ENCODE peak calls at places on chromosomes 5 and 9, in seven cellular contexts. One of them, this sample, is unnamed.
A peak's percentile ranks its signal among the peaks of the same experiment; 100 is the strongest.

GRCh38 chr9:76835571-76836283 is 70.2 kb downstream of the PRUNE2 start:
- DNase-seq in KG1: no peak
- DNase-seq in SW480: no peak
- DNase-seq in CD8-positive, alpha-beta T cell: no peak
- DNase-seq in NCI-H460: peak; percentile 44
- DNase-seq in activated CD4-positive, alpha-beta T cell treated with anti-CD3 and anti-CD28 coated beads, Interleukin-2, amount 10 ng/mL, durations not matched to agents 7 days and 5 days: no peak
- DNase-seq in CD4-positive, alpha-beta memory T cell: no peak
- DNase-seq in this sample: peak; percentile 58

GRCh38 chr9:110619831-110620230 is 40.3 kb upstream of the SVEP1 start:
- DNase-seq in CD4-positive, alpha-beta memory T cell: no peak
- DNase-seq in CD8-positive, alpha-beta T cell: no peak
- DNase-seq in activated CD4-positive, alpha-beta T cell treated with anti-CD3 and anti-CD28 coated beads, Interleukin-2, amount 10 ng/mL, durations not matched to agents 7 days and 5 days: no peak
- DNase-seq in KG1: no peak
- DNase-seq in SW480: no peak
- DNase-seq in NCI-H460: no peak
- DNase-seq in this sample: no peak

GRCh38 chr5:5788793-5789192 is 366.3 kb downstream of the ICE1 start:
- DNase-seq in SW480: no peak
- DNase-seq in CD8-positive, alpha-beta T cell: no peak
- DNase-seq in KG1: no peak
- DNase-seq in NCI-H460: no peak
- DNase-seq in activated CD4-positive, alpha-beta T cell treated with anti-CD3 and anti-CD28 coated beads, Interleukin-2, amount 10 ng/mL, durations not matched to agents 7 days and 5 days: no peak
- DNase-seq in CD4-positive, alpha-beta memory T cell: no peak
- DNase-seq in this sample: no peak

GRCh38 chr9:134179595-134179917 is 15.2 kb upstream of the RNU6ATAC start:
- DNase-seq in CD8-positive, alpha-beta T cell: no peak
- DNase-seq in activated CD4-positive, alpha-beta T cell treated with anti-CD3 and anti-CD28 coated beads, Interleukin-2, amount 10 ng/mL, durations not matched to agents 7 days and 5 days: no peak
- DNase-seq in NCI-H460: no peak
- DNase-seq in SW480: no peak
- DNase-seq in KG1: no peak
- DNase-seq in CD4-positive, alpha-beta memory T cell: no peak
- DNase-seq in this sample: no peak

GRCh38 chr5:122316652-122317051 is 4.6 kb downstream of the SNCAIP start:
- DNase-seq in KG1: no peak
- DNase-seq in activated CD4-positive, alpha-beta T cell treated with anti-CD3 and anti-CD28 coated beads, Interleukin-2, amount 10 ng/mL, durations not matched to agents 7 days and 5 days: no peak
- DNase-seq in SW480: peak; percentile 25
- DNase-seq in CD4-positive, alpha-beta memory T cell: no peak
- DNase-seq in NCI-H460: no peak
- DNase-seq in CD8-positive, alpha-beta T cell: no peak
- DNase-seq in this sample: no peak

GRCh38 chr5:5316333-5316732 is 106.1 kb upstream of the ICE1 start:
- DNase-seq in KG1: no peak
- DNase-seq in CD8-positive, alpha-beta T cell: no peak
- DNase-seq in NCI-H460: no peak
- DNase-seq in SW480: no peak
- DNase-seq in CD4-positive, alpha-beta memory T cell: no peak
- DNase-seq in activated CD4-positive, alpha-beta T cell treated with anti-CD3 and anti-CD28 coated beads, Interleukin-2, amount 10 ng/mL, durations not matched to agents 7 days and 5 days: no peak
- DNase-seq in this sample: no peak

GRCh38 chr5:56900395-56900794 is 9.0 kb upstream of the SETD9 start:
- DNase-seq in CD4-positive, alpha-beta memory T cell: no peak
- DNase-seq in CD8-positive, alpha-beta T cell: no peak
- DNase-seq in KG1: no peak
- DNase-seq in SW480: no peak
- DNase-seq in activated CD4-positive, alpha-beta T cell treated with anti-CD3 and anti-CD28 coated beads, Interleukin-2, amount 10 ng/mL, durations not matched to agents 7 days and 5 days: no peak
- DNase-seq in NCI-H460: no peak
- DNase-seq in this sample: no peak

GRCh38 chr9:35227283-35227682 is 65.5 kb downstream of the UNC13B start:
- DNase-seq in SW480: no peak
- DNase-seq in NCI-H460: no peak
- DNase-seq in CD4-positive, alpha-beta memory T cell: no peak
- DNase-seq in CD8-positive, alpha-beta T cell: no peak
- DNase-seq in activated CD4-positive, alpha-beta T cell treated with anti-CD3 and anti-CD28 coated beads, Interleukin-2, amount 10 ng/mL, durations not matched to agents 7 days and 5 days: no peak
- DNase-seq in KG1: no peak
- DNase-seq in this sample: no peak

GRCh38 chr9:69645488-69645887 is 26.7 kb downstream of the APBA1 start:
- DNase-seq in SW480: no peak
- DNase-seq in CD4-positive, alpha-beta memory T cell: no peak
- DNase-seq in KG1: no peak
- DNase-seq in CD8-positive, alpha-beta T cell: no peak
- DNase-seq in activated CD4-positive, alpha-beta T cell treated with anti-CD3 and anti-CD28 coated beads, Interleukin-2, amount 10 ng/mL, durations not matched to agents 7 days and 5 days: no peak
- DNase-seq in NCI-H460: no peak
- DNase-seq in this sample: no peak

GRCh38 chr9:14318934-14319513 is 5.1 kb upstream of the NFIB start:
- DNase-seq in activated CD4-positive, alpha-beta T cell treated with anti-CD3 and anti-CD28 coated beads, Interleukin-2, amount 10 ng/mL, durations not matched to agents 7 days and 5 days: no peak
- DNase-seq in CD8-positive, alpha-beta T cell: no peak
- DNase-seq in NCI-H460: no peak
- DNase-seq in KG1: no peak
- DNase-seq in SW480: no peak
- DNase-seq in CD4-positive, alpha-beta memory T cell: no peak
- DNase-seq in this sample: no peak

GRCh38 chr9:92752812-92753404 is 11.7 kb downstream of the BICD2 start:
- DNase-seq in NCI-H460: no peak
- DNase-seq in CD8-positive, alpha-beta T cell: no peak
- DNase-seq in SW480: no peak
- DNase-seq in KG1: no peak
- DNase-seq in CD4-positive, alpha-beta memory T cell: no peak
- DNase-seq in activated CD4-positive, alpha-beta T cell treated with anti-CD3 and anti-CD28 coated beads, Interleukin-2, amount 10 ng/mL, durations not matched to agents 7 days and 5 days: no peak
- DNase-seq in this sample: no peak

GRCh38 chr9:77455312-77455927 is 192.7 kb downstream of the GNA14 start:
- DNase-seq in CD8-positive, alpha-beta T cell: peak; percentile 17
- DNase-seq in NCI-H460: peak; percentile 48
- DNase-seq in CD4-positive, alpha-beta memory T cell: no peak
- DNase-seq in KG1: peak; percentile 19
- DNase-seq in SW480: peak; percentile 20
- DNase-seq in activated CD4-positive, alpha-beta T cell treated with anti-CD3 and anti-CD28 coated beads, Interleukin-2, amount 10 ng/mL, durations not matched to agents 7 days and 5 days: peak; percentile 54
- DNase-seq in this sample: no peak

GRCh38 chr9:123924727-123925126 is 5.2 kb downstream of the DENND1A start:
- DNase-seq in SW480: no peak
- DNase-seq in CD8-positive, alpha-beta T cell: no peak
- DNase-seq in activated CD4-positive, alpha-beta T cell treated with anti-CD3 and anti-CD28 coated beads, Interleukin-2, amount 10 ng/mL, durations not matched to agents 7 days and 5 days: no peak
- DNase-seq in KG1: no peak
- DNase-seq in NCI-H460: no peak
- DNase-seq in CD4-positive, alpha-beta memory T cell: no peak
- DNase-seq in this sample: no peak

GRCh38 chr9:70409280-70409679 is 5.2 kb downstream of the KLF9 start:
- DNase-seq in KG1: no peak
- DNase-seq in CD4-positive, alpha-beta memory T cell: no peak
- DNase-seq in NCI-H460: no peak
- DNase-seq in CD8-positive, alpha-beta T cell: no peak
- DNase-seq in SW480: no peak
- DNase-seq in activated CD4-positive, alpha-beta T cell treated with anti-CD3 and anti-CD28 coated beads, Interleukin-2, amount 10 ng/mL, durations not matched to agents 7 days and 5 days: no peak
- DNase-seq in this sample: no peak

GRCh38 chr5:107578051-107578635 is 92.6 kb downstream of the EFNA5 start:
- DNase-seq in KG1: no peak
- DNase-seq in SW480: no peak
- DNase-seq in CD8-positive, alpha-beta T cell: no peak
- DNase-seq in activated CD4-positive, alpha-beta T cell treated with anti-CD3 and anti-CD28 coated beads, Interleukin-2, amount 10 ng/mL, durations not matched to agents 7 days and 5 days: no peak
- DNase-seq in NCI-H460: no peak
- DNase-seq in CD4-positive, alpha-beta memory T cell: no peak
- DNase-seq in this sample: no peak

GRCh38 chr9:93064392-93065124 is 6.1 kb downstream of the SUSD3 start:
- DNase-seq in NCI-H460: no peak
- DNase-seq in CD4-positive, alpha-beta memory T cell: peak; percentile 96
- DNase-seq in CD8-positive, alpha-beta T cell: peak; percentile 86
- DNase-seq in SW480: peak; percentile 78
- DNase-seq in KG1: peak; percentile 89
- DNase-seq in activated CD4-positive, alpha-beta T cell treated with anti-CD3 and anti-CD28 coated beads, Interleukin-2, amount 10 ng/mL, durations not matched to agents 7 days and 5 days: peak; percentile 96
- DNase-seq in this sample: no peak

GRCh38 chr5:131382407-131383395 is 118.8 kb downstream of the CDC42SE2 start:
- DNase-seq in CD4-positive, alpha-beta memory T cell: peak; percentile 81
- DNase-seq in SW480: peak; percentile 75
- DNase-seq in NCI-H460: peak; percentile 62
- DNase-seq in KG1: no peak
- DNase-seq in activated CD4-positive, alpha-beta T cell treated with anti-CD3 and anti-CD28 coated beads, Interleukin-2, amount 10 ng/mL, durations not matched to agents 7 days and 5 days: peak; percentile 74
- DNase-seq in CD8-positive, alpha-beta T cell: peak; percentile 50
- DNase-seq in this sample: no peak

GRCh38 chr5:33933723-33934544 is 2.3 kb upstream of the RXFP3 start:
- DNase-seq in CD8-positive, alpha-beta T cell: no peak
- DNase-seq in CD4-positive, alpha-beta memory T cell: no peak
- DNase-seq in NCI-H460: no peak
- DNase-seq in KG1: no peak
- DNase-seq in SW480: no peak
- DNase-seq in activated CD4-positive, alpha-beta T cell treated with anti-CD3 and anti-CD28 coated beads, Interleukin-2, amount 10 ng/mL, durations not matched to agents 7 days and 5 days: no peak
- DNase-seq in this sample: no peak

GRCh38 chr5:136810198-136810823 is 445.0 kb upstream of the TRPC7 start:
- DNase-seq in KG1: no peak
- DNase-seq in CD4-positive, alpha-beta memory T cell: no peak
- DNase-seq in activated CD4-positive, alpha-beta T cell treated with anti-CD3 and anti-CD28 coated beads, Interleukin-2, amount 10 ng/mL, durations not matched to agents 7 days and 5 days: no peak
- DNase-seq in SW480: no peak
- DNase-seq in CD8-positive, alpha-beta T cell: no peak
- DNase-seq in NCI-H460: no peak
- DNase-seq in this sample: peak; percentile 70

GRCh38 chr9:20292002-20292401 is 330.3 kb downstream of the MLLT3 start:
- DNase-seq in KG1: no peak
- DNase-seq in CD4-positive, alpha-beta memory T cell: no peak
- DNase-seq in NCI-H460: no peak
- DNase-seq in CD8-positive, alpha-beta T cell: no peak
- DNase-seq in SW480: peak; percentile 28
- DNase-seq in activated CD4-positive, alpha-beta T cell treated with anti-CD3 and anti-CD28 coated beads, Interleukin-2, amount 10 ng/mL, durations not matched to agents 7 days and 5 days: no peak
- DNase-seq in this sample: peak; percentile 17

GRCh38 chr9:127942152-127943010 is 4.7 kb upstream of the DPM2 start:
- DNase-seq in activated CD4-positive, alpha-beta T cell treated with anti-CD3 and anti-CD28 coated beads, Interleukin-2, amount 10 ng/mL, durations not matched to agents 7 days and 5 days: peak; percentile 50
- DNase-seq in SW480: peak; percentile 48
- DNase-seq in NCI-H460: no peak
- DNase-seq in CD4-positive, alpha-beta memory T cell: peak; percentile 48
- DNase-seq in CD8-positive, alpha-beta T cell: peak; percentile 60
- DNase-seq in KG1: peak; percentile 18
- DNase-seq in this sample: no peak

GRCh38 chr9:35661756-35662350 is 3.1 kb downstream of the ARHGEF39 start:
- DNase-seq in CD8-positive, alpha-beta T cell: peak; percentile 52
- DNase-seq in CD4-positive, alpha-beta memory T cell: peak; percentile 81
- DNase-seq in KG1: no peak
- DNase-seq in activated CD4-positive, alpha-beta T cell treated with anti-CD3 and anti-CD28 coated beads, Interleukin-2, amount 10 ng/mL, durations not matched to agents 7 days and 5 days: peak; percentile 40
- DNase-seq in NCI-H460: no peak
- DNase-seq in SW480: no peak
- DNase-seq in this sample: no peak

GRCh38 chr5:154228696-154229095 is 38.2 kb downstream of the GALNT10 start:
- DNase-seq in CD4-positive, alpha-beta memory T cell: no peak
- DNase-seq in activated CD4-positive, alpha-beta T cell treated with anti-CD3 and anti-CD28 coated beads, Interleukin-2, amount 10 ng/mL, durations not matched to agents 7 days and 5 days: no peak
- DNase-seq in CD8-positive, alpha-beta T cell: no peak
- DNase-seq in NCI-H460: no peak
- DNase-seq in SW480: no peak
- DNase-seq in KG1: no peak
- DNase-seq in this sample: no peak

GRCh38 chr5:56055859-56056258 is 61.1 kb upstream of the IL6ST start:
- DNase-seq in activated CD4-positive, alpha-beta T cell treated with anti-CD3 and anti-CD28 coated beads, Interleukin-2, amount 10 ng/mL, durations not matched to agents 7 days and 5 days: no peak
- DNase-seq in SW480: no peak
- DNase-seq in NCI-H460: no peak
- DNase-seq in CD4-positive, alpha-beta memory T cell: no peak
- DNase-seq in CD8-positive, alpha-beta T cell: no peak
- DNase-seq in KG1: no peak
- DNase-seq in this sample: no peak

GRCh38 chr5:74787424-74787823 is 20.4 kb downstream of the NSA2 start:
- DNase-seq in NCI-H460: no peak
- DNase-seq in CD4-positive, alpha-beta memory T cell: no peak
- DNase-seq in SW480: no peak
- DNase-seq in activated CD4-positive, alpha-beta T cell treated with anti-CD3 and anti-CD28 coated beads, Interleukin-2, amount 10 ng/mL, durations not matched to agents 7 days and 5 days: no peak
- DNase-seq in CD8-positive, alpha-beta T cell: no peak
- DNase-seq in KG1: no peak
- DNase-seq in this sample: no peak

GRCh38 chr5:138610468-138611294 is 35.5 kb upstream of the HSPA9 start:
- DNase-seq in KG1: no peak
- DNase-seq in CD8-positive, alpha-beta T cell: no peak
- DNase-seq in CD4-positive, alpha-beta memory T cell: no peak
- DNase-seq in SW480: no peak
- DNase-seq in activated CD4-positive, alpha-beta T cell treated with anti-CD3 and anti-CD28 coated beads, Interleukin-2, amount 10 ng/mL, durations not matched to agents 7 days and 5 days: no peak
- DNase-seq in NCI-H460: no peak
- DNase-seq in this sample: no peak

GRCh38 chr9:138045541-138046490 is 168.2 kb downstream of the CACNA1B start:
- DNase-seq in activated CD4-positive, alpha-beta T cell treated with anti-CD3 and anti-CD28 coated beads, Interleukin-2, amount 10 ng/mL, durations not matched to agents 7 days and 5 days: peak; percentile 3
- DNase-seq in NCI-H460: no peak
- DNase-seq in KG1: no peak
- DNase-seq in SW480: no peak
- DNase-seq in CD8-positive, alpha-beta T cell: no peak
- DNase-seq in CD4-positive, alpha-beta memory T cell: no peak
- DNase-seq in this sample: no peak

GRCh38 chr9:108674766-108675530 is 180.8 kb downstream of the ACTL7B start:
- DNase-seq in KG1: no peak
- DNase-seq in SW480: no peak
- DNase-seq in NCI-H460: no peak
- DNase-seq in activated CD4-positive, alpha-beta T cell treated with anti-CD3 and anti-CD28 coated beads, Interleukin-2, amount 10 ng/mL, durations not matched to agents 7 days and 5 days: no peak
- DNase-seq in CD4-positive, alpha-beta memory T cell: no peak
- DNase-seq in CD8-positive, alpha-beta T cell: no peak
- DNase-seq in this sample: no peak

GRCh38 chr9:80410106-80410505 is 838.3 kb downstream of the TLE4 start:
- DNase-seq in SW480: no peak
- DNase-seq in activated CD4-positive, alpha-beta T cell treated with anti-CD3 and anti-CD28 coated beads, Interleukin-2, amount 10 ng/mL, durations not matched to agents 7 days and 5 days: no peak
- DNase-seq in KG1: no peak
- DNase-seq in CD4-positive, alpha-beta memory T cell: no peak
- DNase-seq in CD8-positive, alpha-beta T cell: no peak
- DNase-seq in NCI-H460: no peak
- DNase-seq in this sample: no peak

GRCh38 chr5:175796536-175797499 is 74.6 kb upstream of the CPLX2 start:
- DNase-seq in CD8-positive, alpha-beta T cell: peak; percentile 79
- DNase-seq in CD4-positive, alpha-beta memory T cell: peak; percentile 78
- DNase-seq in activated CD4-positive, alpha-beta T cell treated with anti-CD3 and anti-CD28 coated beads, Interleukin-2, amount 10 ng/mL, durations not matched to agents 7 days and 5 days: peak; percentile 80
- DNase-seq in NCI-H460: peak; percentile 81
- DNase-seq in SW480: peak; percentile 83
- DNase-seq in KG1: peak; percentile 87
- DNase-seq in this sample: peak; percentile 53

GRCh38 chr9:136903041-136903554 is 16.8 kb downstream of the TRAF2 start:
- DNase-seq in CD4-positive, alpha-beta memory T cell: peak; percentile 52
- DNase-seq in CD8-positive, alpha-beta T cell: no peak
- DNase-seq in activated CD4-positive, alpha-beta T cell treated with anti-CD3 and anti-CD28 coated beads, Interleukin-2, amount 10 ng/mL, durations not matched to agents 7 days and 5 days: no peak
- DNase-seq in SW480: no peak
- DNase-seq in NCI-H460: peak; percentile 87
- DNase-seq in KG1: no peak
- DNase-seq in this sample: no peak

GRCh38 chr9:113886471-113886870 is 10.4 kb downstream of the ZNF618 start:
- DNase-seq in CD8-positive, alpha-beta T cell: no peak
- DNase-seq in SW480: peak; percentile 7
- DNase-seq in activated CD4-positive, alpha-beta T cell treated with anti-CD3 and anti-CD28 coated beads, Interleukin-2, amount 10 ng/mL, durations not matched to agents 7 days and 5 days: no peak
- DNase-seq in KG1: peak; percentile 17
- DNase-seq in NCI-H460: no peak
- DNase-seq in CD4-positive, alpha-beta memory T cell: no peak
- DNase-seq in this sample: no peak

GRCh38 chr9:111891910-111892499 is 4.6 kb upstream of the UGCG start:
- DNase-seq in activated CD4-positive, alpha-beta T cell treated with anti-CD3 and anti-CD28 coated beads, Interleukin-2, amount 10 ng/mL, durations not matched to agents 7 days and 5 days: peak; percentile 38
- DNase-seq in NCI-H460: peak; percentile 57
- DNase-seq in CD8-positive, alpha-beta T cell: no peak
- DNase-seq in KG1: no peak
- DNase-seq in SW480: peak; percentile 80
- DNase-seq in CD4-positive, alpha-beta memory T cell: peak; percentile 55
- DNase-seq in this sample: no peak

GRCh38 chr5:1468247-1468612 is 23.0 kb upstream of the SLC6A3 start:
- DNase-seq in SW480: no peak
- DNase-seq in KG1: no peak
- DNase-seq in CD8-positive, alpha-beta T cell: peak; percentile 56
- DNase-seq in NCI-H460: no peak
- DNase-seq in activated CD4-positive, alpha-beta T cell treated with anti-CD3 and anti-CD28 coated beads, Interleukin-2, amount 10 ng/mL, durations not matched to agents 7 days and 5 days: peak; percentile 26
- DNase-seq in CD4-positive, alpha-beta memory T cell: no peak
- DNase-seq in this sample: no peak

GRCh38 chr5:91499943-91500531 is 116.9 kb upstream of the ARRDC3 start:
- DNase-seq in NCI-H460: peak; percentile 45
- DNase-seq in CD8-positive, alpha-beta T cell: no peak
- DNase-seq in CD4-positive, alpha-beta memory T cell: no peak
- DNase-seq in activated CD4-positive, alpha-beta T cell treated with anti-CD3 and anti-CD28 coated beads, Interleukin-2, amount 10 ng/mL, durations not matched to agents 7 days and 5 days: no peak
- DNase-seq in KG1: peak; percentile 2
- DNase-seq in SW480: peak; percentile 36
- DNase-seq in this sample: peak; percentile 7